ENCODE peak calls at places on chromosomes 16 and 17, in seven cellular contexts. S is H1, T is heart left ventricle, Z is Caco-2, I is left ventricle myocardium inferior, O is OCI-LY7, D is ovary. Q is an unnamed sample. For H3K4me1, the result is how much of the 10 kb centered on the place peaks cover.

GRCh38 chr17:48240122-48240521 is 132.6 kb downstream of the SNX11 start:
- DNase-seq in S (no peak), T (no peak), Z (no peak), I (no peak), O (no peak), D (no peak), Q (no peak)

GRCh38 chr17:4393806-4394205 is 27.3 kb upstream of the UBE2G1 start:
- DNase-seq in S (no peak), T (no peak), Z (no peak), I (no peak), O (peak), D (no peak), Q (no peak)

GRCh38 chr17:19263621-19264010 is 26.4 kb downstream of the EPN2 start:
- DNase-seq in S (no peak), T (peak), Z (no peak), I (no peak), O (no peak), D (no peak), Q (peak)

GRCh38 chr17:64327201-64327930 is 63.3 kb downstream of the PECAM1 start:
- DNase-seq in S (no peak), T (peak), Z (no peak), I (peak), O (no peak), D (peak), Q (peak)

GRCh38 chr17:55341432-55341831 is 76.7 kb downstream of the HLF start:
- DNase-seq in S (no peak), T (no peak), Z (no peak), I (no peak), O (no peak), D (no peak), Q (no peak)

GRCh38 chr16:31874354-31875111 is 926 bp downstream of the ZNF267 start:
- DNase-seq in S (no peak), T (no peak), Z (no peak), I (no peak), O (peak), D (no peak), Q (peak)

GRCh38 chr16:84410361-84411138 is 42.2 kb downstream of the ATP2C2 start:
- DNase-seq in S (no peak), T (no peak), Z (no peak), I (no peak), O (no peak), D (no peak), Q (peak)

GRCh38 chr17:2158011-2158410 is 103.1 kb downstream of the HIC1 start:
- DNase-seq in S (no peak), T (no peak), Z (no peak), I (no peak), O (no peak), D (no peak), Q (no peak)

GRCh38 chr17:76722279-76722678 is 4.1 kb downstream of the JMJD6 start:
- DNase-seq in S (no peak), T (no peak), Z (no peak), I (no peak), O (no peak), D (no peak), Q (no peak)

GRCh38 chr16:84448444-84448843 is 56.0 kb downstream of the MEAK7 start:
- DNase-seq in S (no peak), T (no peak), Z (no peak), I (no peak), O (no peak), D (no peak), Q (no peak)

GRCh38 chr17:72407336-72408121 is 286.7 kb downstream of the SOX9 start:
- DNase-seq in S (no peak), T (peak), Z (no peak), I (peak), O (peak), D (peak), Q (peak)

GRCh38 chr17:57707892-57708291 is 37.2 kb downstream of the CCDC182 start:
- DNase-seq in S (no peak), T (peak), Z (no peak), I (no peak), O (no peak), D (peak), Q (no peak)

GRCh38 chr17:31492880-31493655 is 101.6 kb downstream of the RAB11FIP4 start:
- DNase-seq in S (no peak), T (peak), Z (no peak), I (peak), O (no peak), D (no peak), Q (no peak)

GRCh38 chr17:56630202-56630601 is 36.7 kb downstream of the NOG start:
- DNase-seq in S (no peak), T (no peak), Z (no peak), I (no peak), O (no peak), D (no peak), Q (no peak)

GRCh38 chr16:81861915-81862314 is 82.8 kb downstream of the PLCG2 start:
- DNase-seq in S (no peak), T (no peak), Z (no peak), I (no peak), O (no peak), D (no peak), Q (no peak)

DNA sequence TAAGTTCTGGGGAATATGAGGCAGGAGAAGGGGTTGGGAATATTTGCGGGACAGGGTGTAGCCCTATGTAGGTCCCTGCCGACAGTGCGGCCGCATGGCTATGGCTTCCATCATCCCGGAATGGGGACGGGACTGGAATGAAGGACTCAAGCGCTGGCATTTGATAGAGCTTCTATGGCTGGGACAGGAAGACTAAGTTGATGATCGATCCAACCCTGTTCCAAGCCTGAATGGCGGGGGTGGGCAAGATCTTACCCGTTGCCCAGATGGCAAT is 47.1 kb downstream of the SRCIN1 start:
- DNase-seq in S (no peak), T (no peak), Z (no peak), I (no peak), O (no peak), D (no peak), Q (no peak)
- TF ChIP-seq CTCF in S (no peak), T (no peak), Z (no peak), I (no peak), O (no peak), D (no peak), Q (no peak)

GRCh38 chr17:8955560-8955959 is 9.9 kb downstream of the PIK3R5 start:
- DNase-seq in S (no peak), T (no peak), Z (no peak), I (no peak), O (no peak), D (no peak), Q (no peak)

GRCh38 chr17:8956521-8956920 is 9.0 kb downstream of the PIK3R5 start:
- DNase-seq in S (no peak), T (no peak), Z (no peak), I (no peak), O (no peak), D (no peak), Q (no peak)

GRCh38 chr17:8954339-8954738 is 11.2 kb downstream of the PIK3R5 start:
- DNase-seq in S (peak), T (peak), Z (no peak), I (peak), O (peak), D (no peak), Q (no peak)

GRCh38 chr17:8953152-8953885 is 12.2 kb downstream of the PIK3R5 start:
- DNase-seq in S (no peak), T (no peak), Z (no peak), I (no peak), O (no peak), D (no peak), Q (no peak)

GRCh38 chr17:8955021-8955420 is 10.5 kb downstream of the PIK3R5 start:
- DNase-seq in S (no peak), T (no peak), Z (no peak), I (no peak), O (no peak), D (no peak), Q (no peak)
- H3K4me1 ChIP-seq in S (under half), T (half or more), Z (under half), I (under half), O (under half), D (under half), Q (under half)

GRCh38 chr17:6651483-6652452 is at the start of the genes C17orf100 and MED31:
- DNase-seq in S (no peak), T (peak), Z (peak), I (peak), O (peak), D (peak), Q (peak)
- TF ChIP-seq CTCF in S (no peak), T (no peak), Z (no peak), I (no peak), O (no peak), D (no peak), Q (no peak)

DNA sequence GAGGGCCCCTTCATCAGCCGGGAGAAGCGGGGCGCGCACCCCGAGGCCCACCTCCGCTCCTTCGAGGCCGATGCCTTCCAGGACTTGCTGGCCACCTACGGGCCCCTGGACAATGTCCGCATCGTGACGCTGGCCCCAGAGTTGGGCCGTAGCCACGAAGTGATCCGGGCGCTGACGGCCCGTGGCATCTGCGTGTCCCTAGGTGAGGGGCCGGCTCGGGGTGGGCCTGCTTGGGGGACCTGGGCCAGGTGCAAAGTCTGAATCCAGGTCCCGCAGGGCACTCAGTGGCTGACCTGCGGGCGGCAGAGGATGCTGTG is 3.5 kb downstream of the CEMP1 start:
- DNase-seq in S (no peak), T (peak), Z (no peak), I (no peak), O (no peak), D (no peak), Q (no peak)
- H3K4me1 ChIP-seq in S (under half), T (under half), Z (under half), I (under half), O (under half), D (under half), Q (under half)

GRCh38 chr16:77041468-77041867 is 149.5 kb upstream of the MON1B start:
- DNase-seq in S (no peak), T (no peak), Z (no peak), I (no peak), O (no peak), D (no peak), Q (no peak)

GRCh38 chr16:77037696-77038347 is 153.2 kb upstream of the MON1B start:
- DNase-seq in S (no peak), T (no peak), Z (no peak), I (no peak), O (no peak), D (no peak), Q (no peak)

DNA sequence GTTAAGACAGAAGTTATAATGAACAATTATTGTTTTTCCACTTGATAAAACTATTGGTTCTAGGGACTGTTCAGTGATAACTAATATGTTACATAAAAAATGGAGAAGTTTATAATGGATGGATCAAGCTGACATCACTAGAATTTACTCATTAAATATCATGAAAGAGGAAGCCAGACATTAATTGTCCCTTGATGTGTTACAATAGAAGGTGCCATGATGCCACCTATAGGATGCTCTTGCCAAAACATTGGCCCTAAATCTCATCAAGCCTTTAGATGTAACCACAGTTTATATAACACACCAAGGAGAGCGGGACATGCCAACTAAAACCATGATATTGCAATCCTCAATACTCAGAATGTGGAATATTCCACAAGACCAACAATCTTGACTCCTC is 147.9 kb upstream of the MON1B start:
- DNase-seq in S (no peak), T (no peak), Z (no peak), I (no peak), O (peak), D (no peak), Q (peak)
- TF ChIP-seq CTCF in S (no peak), T (no peak), Z (no peak), I (peak), O (peak), D (no peak), Q (peak)

GRCh38 chr16:19314718-19315425 is 29.3 kb downstream of the CLEC19A start:
- DNase-seq in S (no peak), T (no peak), Z (no peak), I (no peak), O (no peak), D (no peak), Q (no peak)
- H3K4me1 ChIP-seq in S (under half), T (under half), Z (under half), I (under half), O (under half), D (under half), Q (under half)

GRCh38 chr16:25395528-25395927 is 137.9 kb upstream of the ZKSCAN2 start:
- DNase-seq in S (no peak), T (no peak), Z (no peak), I (no peak), O (no peak), D (no peak), Q (peak)
- TF ChIP-seq CTCF in S (no peak), T (no peak), Z (no peak), I (no peak), O (peak), D (no peak), Q (peak)

GRCh38 chr17:40313660-40314556 is 4.9 kb downstream of the RARA start:
- DNase-seq in S (no peak), T (peak), Z (no peak), I (no peak), O (no peak), D (no peak), Q (peak)

GRCh38 chr17:40312893-40313659 is 4.1 kb downstream of the RARA start:
- DNase-seq in S (no peak), T (no peak), Z (no peak), I (peak), O (no peak), D (peak), Q (no peak)

GRCh38 chr17:40315206-40315605 is 6.2 kb downstream of the RARA start:
- DNase-seq in S (no peak), T (no peak), Z (no peak), I (no peak), O (no peak), D (peak), Q (no peak)

GRCh38 chr17:40315678-40316570 is 6.9 kb downstream of the RARA start:
- DNase-seq in S (no peak), T (peak), Z (no peak), I (peak), O (no peak), D (peak), Q (no peak)

GRCh38 chr17:40314557-40314953 is 5.6 kb downstream of the RARA start:
- DNase-seq in S (no peak), T (peak), Z (no peak), I (peak), O (no peak), D (peak), Q (peak)
- H3K4me1 ChIP-seq in S (under half), T (half or more), Z (under half), I (half or more), O (under half), D (under half), Q (half or more)